ENCODE peak calls at places on chromosomes 5 and 9, in ten cellular contexts. Z, T, Y, L, A, C, U, Q, D and F are unnamed samples.

GRCh38 chr5:14142202-14142855 is 813 bp upstream of the TRIO start:
- DNase-seq in Y (no peak), U (peak), Q (no peak), T (no peak), L (no peak), C (no peak), D (no peak), Z (no peak), A (no peak), F (no peak)

GRCh38 chr9:107727113-107727780 is 237.7 kb upstream of the KLF4 start:
- DNase-seq in A (no peak), U (peak), T (no peak), C (no peak), D (no peak), Y (no peak), L (no peak), Q (no peak), Z (no peak), F (no peak)

GRCh38 chr9:93156475-93157008 is 22.5 kb upstream of the NINJ1 start:
- DNase-seq in L (no peak), A (no peak), D (no peak), Y (no peak), C (no peak), T (no peak), U (no peak), Z (no peak), Q (peak), F (no peak)

GRCh38 chr9:121445986-121446385 is 53.7 kb downstream of the GGTA1 start:
- DNase-seq in Z (no peak), L (no peak), T (no peak), Q (no peak), A (no peak), U (no peak), C (no peak), Y (no peak), D (no peak), F (no peak)

GRCh38 chr9:95425910-95426551 is 90.7 kb downstream of the PTCH1 start:
- DNase-seq in U (peak), C (no peak), Y (peak), Q (no peak), Z (peak), D (no peak), L (peak), A (no peak), T (no peak), F (peak)

GRCh38 chr5:166031926-166032325 is 2259.5 kb upstream of the WWC1 start:
- DNase-seq in D (no peak), A (no peak), L (no peak), Q (no peak), C (no peak), T (no peak), Y (peak), U (no peak), Z (no peak), F (no peak)

GRCh38 chr5:73447234-73448071 is 1.1 kb downstream of the FOXD1 start:
- DNase-seq in L (no peak), Y (no peak), A (peak), U (peak), Q (no peak), T (no peak), C (peak), D (peak), Z (peak), F (peak)

GRCh38 chr5:168669668-168670378 is 90.7 kb upstream of the PANK3 start:
- DNase-seq in L (no peak), U (no peak), Y (no peak), D (no peak), A (no peak), Q (no peak), T (no peak), C (no peak), Z (no peak), F (no peak)

GRCh38 chr9:108400267-108400666 is 455.5 kb downstream of the ACTL7B start:
- DNase-seq in C (no peak), Y (no peak), L (no peak), Q (no peak), D (no peak), Z (no peak), U (no peak), A (no peak), T (no peak), F (no peak)

GRCh38 chr5:127409236-127409921 is 108.1 kb upstream of the PRRC1 start:
- DNase-seq in Y (no peak), U (peak), A (peak), C (no peak), Z (no peak), Q (no peak), T (no peak), L (no peak), D (no peak), F (no peak)

GRCh38 chr5:181207214-181207959 is 2.4 kb upstream of the TRIM7 start:
- DNase-seq in Y (peak), U (peak), Z (peak), T (no peak), D (peak), C (peak), A (peak), L (peak), Q (no peak), F (peak)

GRCh38 chr9:125759812-125760134 is 12.6 kb downstream of the PBX3 start:
- DNase-seq in Z (peak), Q (no peak), U (peak), T (no peak), Y (no peak), A (no peak), D (no peak), L (no peak), C (no peak), F (no peak)

GRCh38 chr9:136939996-136940525 is 4.5 kb downstream of the FBXW5 start:
- DNase-seq in Q (no peak), L (no peak), U (no peak), T (no peak), Z (no peak), D (no peak), C (no peak), Y (no peak), A (peak), F (no peak)

GRCh38 chr5:152264656-152265055 is 140.4 kb downstream of the NMUR2 start:
- DNase-seq in Y (no peak), U (no peak), D (no peak), C (no peak), A (no peak), Z (no peak), T (no peak), L (no peak), Q (no peak), F (no peak)

GRCh38 chr9:6644346-6645152 is 980 bp downstream of the GLDC start:
- DNase-seq in L (no peak), Q (peak), A (no peak), U (no peak), C (no peak), Z (peak), T (no peak), Y (no peak), D (no peak), F (no peak)

GRCh38 chr5:177169271-177169670 is 35.7 kb downstream of the NSD1 start:
- DNase-seq in T (no peak), Q (no peak), Y (no peak), Z (no peak), D (no peak), L (no peak), U (no peak), A (no peak), C (no peak), F (no peak)

GRCh38 chr9:137396808-137397367 is 26.1 kb downstream of the EXD3 start:
- DNase-seq in L (no peak), Y (no peak), C (no peak), Z (no peak), D (no peak), U (no peak), Q (no peak), A (peak), T (no peak), F (no peak)

GRCh38 chr9:132647355-132647754 is 22.4 kb downstream of the DDX31 start:
- DNase-seq in A (no peak), C (no peak), Q (no peak), U (peak), D (no peak), L (peak), Y (peak), Z (no peak), T (no peak), F (no peak)

GRCh38 chr9:130991227-130992058 is 17.5 kb upstream of the LAMC3 start:
- DNase-seq in Y (no peak), Q (no peak), D (no peak), U (no peak), A (no peak), Z (no peak), L (no peak), T (no peak), C (no peak), F (no peak)

GRCh38 chr5:83767409-83767992 is 46.8 kb upstream of the HAPLN1 start:
- DNase-seq in L (no peak), U (no peak), Z (no peak), D (no peak), Q (no peak), C (no peak), T (no peak), A (no peak), Y (peak), F (no peak)

GRCh38 chr9:13626601-13627000 is 347.1 kb upstream of the MPDZ start:
- DNase-seq in C (no peak), L (no peak), Q (no peak), Y (no peak), D (no peak), U (no peak), T (no peak), Z (no peak), A (no peak), F (no peak)

GRCh38 chr9:105828171-105828570 is 133.8 kb downstream of the TMEM38B start:
- DNase-seq in Y (no peak), T (no peak), Q (no peak), A (no peak), U (no peak), L (no peak), D (no peak), Z (no peak), C (no peak), F (no peak)

GRCh38 chr9:16870606-16871357 is at the start of gene BNC2:
- DNase-seq in A (peak), Y (no peak), Q (peak), C (peak), T (no peak), Z (peak), L (no peak), U (peak), D (no peak), F (peak)

GRCh38 chr5:156411-157072 is 34.8 kb upstream of the LRRC14B start:
- DNase-seq in L (no peak), U (no peak), Z (no peak), A (no peak), D (peak), Q (no peak), T (no peak), Y (no peak), C (no peak), F (peak)

GRCh38 chr9:126147186-126147585 is 179.4 kb upstream of the MVB12B start:
- DNase-seq in Z (no peak), U (no peak), A (no peak), C (no peak), T (no peak), Q (no peak), Y (no peak), L (no peak), D (no peak), F (no peak)

GRCh38 chr5:139422307-139422893 is 16.9 kb downstream of the DNAJC18 start:
- DNase-seq in T (no peak), L (peak), Q (peak), D (no peak), A (no peak), Y (peak), C (no peak), Z (peak), U (peak), F (peak)

GRCh38 chr5:172345886-172346285 is 62.3 kb upstream of the UBTD2 start:
- DNase-seq in C (no peak), L (no peak), U (no peak), Q (no peak), Y (no peak), Z (no peak), A (no peak), D (no peak), T (no peak), F (no peak)

GRCh38 chr5:139462582-139463276 is at the start of gene ECSCR:
- DNase-seq in U (peak), D (no peak), Z (no peak), Q (no peak), C (no peak), Y (no peak), L (no peak), T (no peak), A (no peak), F (no peak)

GRCh38 chr9:4796988-4797956 is 4.5 kb downstream of the RCL1 start:
- DNase-seq in C (no peak), U (peak), L (peak), D (no peak), Q (peak), Z (peak), A (no peak), T (no peak), Y (no peak), F (peak)

GRCh38 chr5:137845472-137845871 is 22.2 kb upstream of the MYOT start:
- DNase-seq in T (no peak), C (no peak), Z (no peak), A (no peak), Q (no peak), D (no peak), Y (no peak), L (no peak), U (no peak), F (no peak)

GRCh38 chr5:115773010-115773580 is 43.4 kb downstream of the CDO1 start:
- DNase-seq in T (no peak), Y (no peak), Z (no peak), Q (no peak), A (no peak), D (no peak), C (no peak), U (no peak), L (no peak), F (no peak)

GRCh38 chr5:65021527-65022226 is 252.9 kb downstream of the CWC27 start:
- DNase-seq in Q (no peak), Y (no peak), A (no peak), D (no peak), T (no peak), U (no peak), C (no peak), Z (peak), L (no peak), F (no peak)

GRCh38 chr5:158514353-158514960 is 585.3 kb downstream of the EBF1 start:
- DNase-seq in D (no peak), Y (peak), C (no peak), Z (no peak), L (peak), Q (no peak), U (peak), T (no peak), A (no peak), F (no peak)

GRCh38 chr5:40578501-40579451 is 100.9 kb upstream of the PTGER4 start:
- DNase-seq in Q (no peak), D (no peak), Z (no peak), U (peak), Y (no peak), T (no peak), L (no peak), C (no peak), A (no peak), F (no peak)

GRCh38 chr5:136133416-136134383 is 1.1 kb downstream of the SMAD5 start:
- DNase-seq in T (no peak), Y (peak), U (peak), L (peak), C (no peak), A (peak), D (no peak), Z (peak), Q (peak), F (peak)

GRCh38 chr9:126150411-126151030 is 176.1 kb upstream of the MVB12B start:
- DNase-seq in C (no peak), U (no peak), A (no peak), Y (no peak), Z (no peak), T (no peak), L (no peak), D (no peak), Q (no peak), F (peak)

GRCh38 chr5:98769256-98770157 is 4.0 kb upstream of the RGMB start:
- DNase-seq in C (no peak), L (no peak), Q (peak), U (peak), Z (peak), D (peak), Y (peak), A (peak), T (no peak), F (peak)
- TF ChIP-seq CTCF in C (peak), L (no peak), Q (no peak), U (peak), Z (no peak), D (peak), Y (no peak), A (no peak), T (no peak), F (no peak)

GRCh38 chr9:135476981-135477380 is 2.6 kb upstream of the PPP1R26 start:
- DNase-seq in Z (no peak), D (no peak), L (no peak), A (no peak), Q (no peak), T (no peak), U (no peak), Y (peak), C (no peak), F (no peak)

GRCh38 chr9:135471751-135472640 is 7.6 kb upstream of the PPP1R26 start:
- DNase-seq in C (no peak), T (no peak), U (no peak), Q (no peak), A (no peak), D (no peak), Z (peak), Y (no peak), L (no peak), F (no peak)

GRCh38 chr9:135473972-135474543 is 5.5 kb upstream of the PPP1R26 start:
- DNase-seq in T (no peak), Y (no peak), U (no peak), L (no peak), A (no peak), Q (no peak), Z (no peak), C (no peak), D (no peak), F (no peak)

GRCh38 chr9:135476561-135476960 is 3.0 kb upstream of the PPP1R26 start:
- DNase-seq in U (no peak), Q (no peak), A (no peak), T (no peak), L (no peak), C (no peak), Y (no peak), Z (no peak), D (no peak), F (no peak)

DNA sequence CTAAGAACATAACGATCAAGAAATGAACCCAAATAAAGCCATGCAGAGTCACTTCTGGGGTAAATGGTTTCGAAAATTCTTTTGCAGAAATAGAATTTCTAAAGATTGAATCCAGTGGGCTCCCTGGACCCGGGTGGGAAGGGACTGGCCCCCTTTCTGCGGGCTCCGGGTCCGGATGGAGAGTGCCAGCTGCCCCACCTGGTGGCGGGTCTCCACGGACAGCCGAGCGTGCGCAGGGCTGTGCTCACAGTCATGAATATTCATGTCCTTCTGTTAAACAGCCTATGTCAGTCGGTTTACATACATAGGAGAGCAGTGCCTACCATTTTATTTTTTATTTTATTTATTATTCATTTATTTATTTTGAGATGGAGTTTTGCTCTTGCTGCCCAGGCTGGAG is 4.7 kb upstream of the PPP1R26 start:
- DNase-seq in Y (no peak), A (no peak), D (peak), L (no peak), Z (peak), Q (no peak), U (no peak), C (no peak), T (no peak), F (peak)
- TF ChIP-seq CTCF in Y (peak), A (no peak), D (no peak), L (peak), Z (peak), Q (peak), U (peak), C (no peak), T (peak), F (peak)

GRCh38 chr9:77457916-77458592 is 190.1 kb downstream of the GNA14 start:
- DNase-seq in Y (peak), U (peak), Z (peak), T (no peak), Q (peak), L (peak), A (peak), D (peak), C (no peak), F (peak)

GRCh38 chr9:77454668-77455067 is 193.5 kb downstream of the GNA14 start:
- DNase-seq in L (peak), C (no peak), Q (no peak), A (no peak), U (peak), T (no peak), D (no peak), Z (no peak), Y (no peak), F (no peak)

GRCh38 chr9:77453857-77454647 is 194.1 kb downstream of the GNA14 start:
- DNase-seq in Q (no peak), Y (no peak), A (no peak), C (no peak), T (no peak), D (no peak), U (no peak), L (no peak), Z (no peak), F (no peak)

GRCh38 chr9:77456829-77457437 is 191.2 kb downstream of the GNA14 start:
- DNase-seq in T (peak), C (peak), U (peak), Y (peak), D (peak), Q (peak), A (peak), Z (peak), L (peak), F (peak)

DNA sequence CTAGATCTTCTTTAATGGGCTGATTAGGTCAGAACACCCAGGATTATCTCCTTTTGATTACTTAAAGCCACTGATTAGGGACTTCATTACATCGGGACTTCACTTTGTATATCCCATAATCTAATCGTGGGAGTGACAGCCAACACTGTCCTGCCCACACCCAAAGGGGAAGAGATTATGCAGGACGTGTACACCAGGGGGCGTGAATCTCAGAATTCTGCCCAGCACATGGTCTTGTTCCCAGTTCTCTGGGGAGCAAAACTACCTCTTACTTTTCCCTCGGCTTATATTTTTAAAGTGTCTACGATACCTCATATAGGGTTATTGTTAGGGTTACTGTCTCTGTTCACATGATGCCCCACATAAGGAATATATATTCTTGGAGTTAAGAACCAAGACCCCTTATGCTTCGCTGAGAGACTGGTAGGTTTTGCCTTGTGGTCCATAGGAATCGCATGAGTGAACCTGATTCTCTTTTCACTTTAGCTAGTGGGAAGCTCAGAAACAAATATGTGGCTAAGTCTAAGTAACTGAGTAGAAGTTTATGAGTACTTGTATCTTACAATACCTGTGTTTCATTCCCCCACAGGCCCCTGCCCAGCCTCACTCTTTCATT is 192.7 kb downstream of the GNA14 start:
- DNase-seq in Y (no peak), D (no peak), L (no peak), U (no peak), C (no peak), T (no peak), A (no peak), Z (no peak), Q (no peak), F (peak)
- TF ChIP-seq CTCF in Y (peak), D (no peak), L (peak), U (peak), C (peak), T (peak), A (peak), Z (peak), Q (peak), F (peak)

DNA sequence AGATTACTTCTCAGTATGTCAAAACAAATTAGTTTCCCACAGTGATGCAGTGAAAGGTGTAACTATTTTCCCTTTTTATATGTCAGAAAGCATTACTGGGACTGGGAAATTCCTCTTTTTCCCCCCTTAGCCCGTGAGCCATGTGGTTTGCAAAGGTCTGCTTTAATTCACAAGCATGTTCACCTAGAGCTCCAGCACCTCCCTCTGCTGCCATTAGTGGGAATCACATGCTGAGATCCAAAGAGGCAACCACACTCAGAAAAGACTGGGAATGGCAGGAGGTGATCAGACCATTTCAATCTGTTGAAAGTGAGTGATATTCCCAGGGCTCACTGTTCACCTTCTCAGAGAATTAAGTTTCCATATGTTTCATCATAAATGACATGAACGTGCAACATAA is 703.7 kb upstream of the WWC1 start:
- DNase-seq in U (peak), A (no peak), Z (peak), D (no peak), L (peak), Q (no peak), T (peak), C (no peak), Y (peak), F (peak)
- TF ChIP-seq CTCF in U (peak), A (peak), Z (peak), D (no peak), L (peak), Q (no peak), T (peak), C (no peak), Y (peak), F (peak)